ENCODE peak calls at places on chromosomes 2 and 18, in four cellular contexts. Q, D, U and K are unnamed samples. For H3K4me1, the result is how much of the 10 kb centered on the place peaks cover.

GRCh38 chr2:233604826-233605225 is 12.6 kb upstream of the UGT1A8 start:
- DNase-seq in Q (no peak), D (no peak), U (no peak), K (no peak)

GRCh38 chr2:134657650-134658250 is 61.0 kb downstream of the TMEM163 start:
- DNase-seq in Q (no peak), D (no peak), U (no peak), K (no peak)

GRCh38 chr2:160381425-160381951 is 112.1 kb downstream of the RBMS1 start:
- DNase-seq in Q (no peak), D (no peak), U (peak), K (no peak)

GRCh38 chr2:176455865-176456291 is 186.6 kb downstream of the MTX2 start:
- DNase-seq in Q (peak), D (peak), U (peak), K (peak)

GRCh38 chr2:60539177-60539576 is 14.3 kb downstream of the BCL11A start:
- DNase-seq in Q (no peak), D (no peak), U (no peak), K (no peak)

GRCh38 chr2:143842836-143843235 is 677.1 kb downstream of the ZEB2 start:
- DNase-seq in Q (no peak), D (no peak), U (no peak), K (no peak)

GRCh38 chr2:163182764-163183354 is 344.3 kb upstream of the KCNH7 start:
- DNase-seq in Q (no peak), D (no peak), U (peak), K (no peak)

GRCh38 chr2:3007135-3007534 is 370.5 kb downstream of the EIPR1 start:
- DNase-seq in Q (no peak), D (no peak), U (no peak), K (no peak)

GRCh38 chr2:133602538-133602937 is 34.3 kb upstream of the NCKAP5 start:
- DNase-seq in Q (peak), D (no peak), U (no peak), K (no peak)

GRCh38 chr2:149422337-149422990 is 92.1 kb downstream of the LYPD6 start:
- DNase-seq in Q (no peak), D (no peak), U (peak), K (no peak)

GRCh38 chr2:70123051-70123828 is 36.0 kb downstream of the PCBP1 start:
- DNase-seq in Q (peak), D (peak), U (peak), K (peak)

GRCh38 chr18:74281639-74282358 is 10.0 kb downstream of the CYB5A start:
- DNase-seq in Q (no peak), D (no peak), U (no peak), K (peak)

GRCh38 chr2:169819106-169819505 is 5.6 kb downstream of the METTL5 start:
- DNase-seq in Q (no peak), D (no peak), U (peak), K (no peak)

GRCh38 chr2:241775223-241776177 is 1.1 kb upstream of the GAL3ST2 start:
- DNase-seq in Q (no peak), D (no peak), U (no peak), K (no peak)

GRCh38 chr18:54957295-54957694 is 2.0 kb downstream of the CCDC68 start:
- DNase-seq in Q (no peak), D (no peak), U (no peak), K (no peak)

GRCh38 chr18:74196220-74197119 is 48.1 kb downstream of the TIMM21 start:
- DNase-seq in Q (peak), D (peak), U (peak), K (no peak)

GRCh38 chr2:238653436-238654109 is 194.3 kb upstream of the TWIST2 start:
- DNase-seq in Q (no peak), D (no peak), U (no peak), K (no peak)

GRCh38 chr18:58661423-58661822 is 9.8 kb upstream of the MALT1 start:
- DNase-seq in Q (no peak), D (no peak), U (peak), K (no peak)

GRCh38 chr18:56402872-56403516 is 235.4 kb downstream of the TXNL1 start:
- DNase-seq in Q (no peak), D (no peak), U (peak), K (peak)

GRCh38 chr2:27407798-27408491 is 1.4 kb downstream of the PPM1G start:
- DNase-seq in Q (no peak), D (no peak), U (peak), K (no peak)
- TF ChIP-seq CTCF in Q (peak), D (no peak), U (peak), K (peak)

GRCh38 chr2:151357359-151357758 is at the start of gene TNFAIP6:
- DNase-seq in Q (peak), D (no peak), U (peak), K (peak)
- TF ChIP-seq POLR2A in Q (no peak), D (no peak), U (peak), K (peak)

GRCh38 chr2:54566896-54567295 is 110.8 kb downstream of the SPTBN1 start:
- DNase-seq in Q (no peak), D (no peak), U (no peak), K (no peak)
- H3K4me1 ChIP-seq in Q (half or more), D (under half), U (under half), K (half or more)

DNA sequence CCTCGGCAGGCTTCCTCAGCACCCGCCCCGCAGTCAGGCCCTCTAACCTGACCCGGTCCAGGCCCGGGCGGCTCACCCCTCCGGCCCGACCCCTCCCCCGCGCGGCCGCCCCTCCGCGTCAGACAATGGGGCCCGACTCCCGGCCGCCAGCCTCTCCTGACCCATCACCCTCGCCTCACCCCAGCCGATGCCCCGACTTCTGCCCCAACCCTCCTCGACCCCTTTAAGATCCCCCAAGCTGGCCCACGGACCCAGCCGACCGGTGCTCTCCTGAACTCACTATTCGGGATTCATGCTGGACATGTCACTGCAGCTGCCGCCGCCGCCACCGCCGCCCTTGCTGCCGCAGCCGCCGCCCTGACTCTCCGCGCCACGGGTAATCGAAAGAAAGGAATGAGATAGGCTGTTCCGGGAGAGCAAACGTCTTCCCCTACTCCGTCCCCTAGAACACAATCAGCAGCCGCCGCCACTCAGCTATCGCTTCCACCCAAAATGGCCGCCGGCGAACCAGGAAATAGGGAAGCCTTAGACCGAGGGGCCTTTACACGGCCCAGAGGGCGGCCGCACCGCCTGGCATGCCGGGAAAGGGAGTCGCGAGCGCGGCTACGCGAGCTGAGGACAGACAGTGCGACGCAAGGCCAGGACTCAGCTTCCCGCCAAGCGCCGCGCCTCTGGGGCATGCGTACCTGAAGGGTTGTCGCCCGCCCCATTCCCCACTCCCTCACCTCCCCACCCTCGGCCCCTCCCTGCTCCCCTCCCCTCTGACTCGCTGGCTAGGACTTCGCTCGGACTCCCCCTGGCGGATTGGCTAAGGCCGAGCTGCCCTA is at the start of gene RAB1A:
- DNase-seq in Q (peak), D (peak), U (peak), K (peak)
- TF ChIP-seq CTCF in Q (peak), D (peak), U (peak), K (peak)

GRCh38 chr2:95274291-95275150 is at the start of gene PROM2:
- DNase-seq in Q (no peak), D (peak), U (no peak), K (no peak)
- TF ChIP-seq POLR2A in Q (no peak), D (no peak), U (no peak), K (no peak)

DNA sequence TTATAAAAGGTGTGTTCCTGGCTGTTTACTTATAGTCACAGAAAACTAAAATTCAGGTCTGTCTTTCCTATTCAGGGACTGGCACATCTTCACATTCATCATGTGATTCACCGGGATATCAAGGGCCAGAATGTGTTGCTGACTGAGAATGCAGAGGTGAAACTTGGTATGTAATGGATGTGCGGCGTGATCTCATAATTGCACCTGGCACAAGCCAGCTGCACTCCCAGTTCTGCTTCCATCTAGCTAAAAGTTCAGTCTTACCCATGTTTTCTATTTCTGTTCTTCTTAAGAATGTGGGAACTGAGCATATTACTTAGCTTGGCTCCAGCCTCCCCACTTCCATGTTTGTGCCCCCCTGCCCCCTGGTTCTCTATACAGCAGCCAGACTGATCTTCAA is 131.9 kb downstream of the MAP4K4 start:
- DNase-seq in Q (no peak), D (no peak), U (no peak), K (no peak)
- H3K4me1 ChIP-seq in Q (half or more), D (under half), U (under half), K (under half)

GRCh38 chr2:142596334-142597088 is 281.0 kb upstream of the KYNU start:
- DNase-seq in Q (no peak), D (no peak), U (peak), K (no peak)
- TF ChIP-seq CTCF in Q (no peak), D (no peak), U (no peak), K (no peak)

GRCh38 chr2:128771401-128771800 is 452.7 kb upstream of the HS6ST1 start:
- DNase-seq in Q (no peak), D (no peak), U (no peak), K (no peak)

GRCh38 chr2:128769457-128770142 is 450.9 kb upstream of the HS6ST1 start:
- DNase-seq in Q (no peak), D (no peak), U (no peak), K (no peak)

GRCh38 chr2:128770143-128771080 is 451.7 kb upstream of the HS6ST1 start:
- DNase-seq in Q (no peak), D (no peak), U (no peak), K (no peak)

GRCh38 chr2:128765822-128766221 is 447.2 kb upstream of the HS6ST1 start:
- DNase-seq in Q (no peak), D (no peak), U (no peak), K (no peak)

GRCh38 chr2:128768066-128768465 is 449.4 kb upstream of the HS6ST1 start:
- DNase-seq in Q (no peak), D (no peak), U (no peak), K (no peak)
- TF ChIP-seq POLR2A in Q (no peak), D (no peak), U (no peak), K (no peak)